ENCODE peak calls at places on chromosome 21, in eight cellular contexts. B is naive thymus-derived CD4-positive, alpha-beta T cell; Q is effector CD8-positive, alpha-beta T cell; V is cardiac fibroblast; D is D341Med; S is activated naive CD4-positive, alpha-beta T cell; K is NCI-H2029 treated with DMSO at 0.1 percent for 48 hours; F is activated CD4-positive, alpha-beta T cell treated with anti-CD3 and anti-CD28 coated beads, Interleukin-2, amount 50 U/mL, for 24 hours. Y is an unnamed sample.

GRCh38 chr21:42346866-42347600 is 3.8 kb downstream of the TFF2 start:
- DNase-seq in B (no peak), Q (no peak), V (no peak), D (no peak), S (no peak), K (no peak), F (no peak), Y (no peak)

GRCh38 chr21:30306821-30307330 is 13.2 kb downstream of the KRTAP26-1 start:
- DNase-seq in B (no peak), Q (no peak), V (no peak), D (no peak), S (no peak), K (no peak), F (no peak), Y (peak; percentile 59)

GRCh38 chr21:34020005-34020847 is 53.2 kb upstream of the MRPS6 start:
- DNase-seq in B (no peak), Q (no peak), V (no peak), D (no peak), S (no peak), K (no peak), F (no peak), Y (peak; percentile 99)

GRCh38 chr21:41241341-41241740 is 73.4 kb downstream of the BACE2 start:
- DNase-seq in B (no peak), Q (no peak), V (no peak), D (no peak), S (no peak), K (peak; percentile 88), F (no peak), Y (peak; percentile 33)

GRCh38 chr21:30478015-30478414 is 2.2 kb downstream of the KRTAP19-1 start:
- DNase-seq in B (no peak), Q (no peak), V (no peak), D (no peak), S (no peak), K (no peak), F (no peak), Y (no peak)

GRCh38 chr21:28885853-28886177 is 106.9 kb downstream of the LTN1 start:
- DNase-seq in B (no peak), Q (no peak), V (no peak), D (no peak), S (no peak), K (no peak), F (no peak), Y (no peak)

GRCh38 chr21:39037807-39038405 is 145.3 kb downstream of the PSMG1 start:
- DNase-seq in B (no peak), Q (no peak), V (no peak), D (no peak), S (no peak), K (no peak), F (no peak), Y (no peak)

GRCh38 chr21:33019516-33019884 is 6.2 kb upstream of the OLIG2 start:
- DNase-seq in B (no peak), Q (no peak), V (no peak), D (no peak), S (no peak), K (no peak), F (no peak), Y (no peak)

GRCh38 chr21:35075546-35075945 is 26.4 kb upstream of the RUNX1 start:
- DNase-seq in B (no peak), Q (no peak), V (peak; percentile 54), D (no peak), S (no peak), K (no peak), F (no peak), Y (no peak)

GRCh38 chr21:34536820-34537219 is 24.8 kb upstream of the KCNE1 start:
- DNase-seq in B (no peak), Q (no peak), V (peak; percentile 62), D (no peak), S (no peak), K (no peak), F (no peak), Y (no peak)

GRCh38 chr21:34579411-34579810 is 35.5 kb downstream of the RCAN1 start:
- DNase-seq in B (no peak), Q (no peak), V (no peak), D (no peak), S (no peak), K (no peak), F (no peak), Y (no peak)

GRCh38 chr21:35578831-35579470 is 481.4 kb downstream of the SETD4 start:
- DNase-seq in B (no peak), Q (no peak), V (peak; percentile 26), D (no peak), S (no peak), K (no peak), F (no peak), Y (no peak)

GRCh38 chr21:44572959-44573583 is 458 bp upstream of the KRTAP10-4 start:
- DNase-seq in B (no peak), Q (no peak), V (no peak), D (peak; percentile 25), S (no peak), K (no peak), F (no peak), Y (peak; percentile 41)

GRCh38 chr21:34613679-34614442 is 1.1 kb downstream of the RCAN1 start:
- DNase-seq in B (no peak), Q (no peak), V (peak; percentile 15), D (no peak), S (no peak), K (no peak), F (no peak), Y (peak; percentile 65)

GRCh38 chr21:46097826-46098286 is at the start of gene COL6A2:
- DNase-seq in B (peak; percentile 47), Q (peak; percentile 33), V (peak; percentile 76), D (peak; percentile 89), S (no peak), K (no peak), F (no peak), Y (peak; percentile 37)

GRCh38 chr21:16402752-16403151 is 673.0 kb downstream of the USP25 start:
- DNase-seq in B (no peak), Q (no peak), V (peak; percentile 42), D (no peak), S (no peak), K (no peak), F (no peak), Y (no peak)

GRCh38 chr21:45981641-45982255 is at the start of gene COL6A1:
- DNase-seq in B (peak; percentile 37), Q (peak; percentile 58), V (no peak), D (peak; percentile 90), S (no peak), K (no peak), F (no peak), Y (peak; percentile 78)

GRCh38 chr21:32592929-32593502 is 7.7 kb upstream of the TCP10L start:
- DNase-seq in B (no peak), Q (no peak), V (no peak), D (no peak), S (no peak), K (no peak), F (no peak), Y (no peak)

GRCh38 chr21:44929799-44930542 is 9.3 kb upstream of the ITGB2 start:
- DNase-seq in B (no peak), Q (no peak), V (no peak), D (no peak), S (no peak), K (no peak), F (no peak), Y (peak; percentile 46)

GRCh38 chr21:31886896-31887595 is 14.2 kb downstream of the HUNK start:
- DNase-seq in B (no peak), Q (no peak), V (peak; percentile 11), D (no peak), S (no peak), K (no peak), F (no peak), Y (no peak)

GRCh38 chr21:35593000-35593502 is 467.3 kb downstream of the SETD4 start:
- DNase-seq in B (no peak), Q (no peak), V (peak; percentile 52), D (no peak), S (no peak), K (peak; percentile 42), F (no peak), Y (no peak)

Y was measured in NCI-H69.